ENCODE peak calls at places on chromosomes 12 and 14, in six cellular contexts. One of them, this sample, is unnamed.
A peak's percentile ranks its signal among the peaks of the same experiment; 100 is the strongest.

GRCh38 chr14:95701846-95702221 is 12.1 kb downstream of the TCL1A start:
- DNase-seq in endothelial cell of umbilical vein: peak; percentile 49
- DNase-seq in transverse colon: no peak
- DNase-seq in IMR-90: no peak
- DNase-seq in PC-3: no peak
- DNase-seq in thoracic aorta: no peak
- DNase-seq in this sample: no peak

GRCh38 chr12:73863541-73863940 is 674.1 kb upstream of the ATXN7L3B start:
- DNase-seq in endothelial cell of umbilical vein: peak; percentile 68
- DNase-seq in transverse colon: no peak
- DNase-seq in IMR-90: no peak
- DNase-seq in PC-3: peak; percentile 85
- DNase-seq in thoracic aorta: no peak
- DNase-seq in this sample: no peak

GRCh38 chr12:130192667-130193345 is 30.5 kb downstream of the FZD10 start:
- DNase-seq in endothelial cell of umbilical vein: no peak
- DNase-seq in transverse colon: no peak
- DNase-seq in IMR-90: no peak
- DNase-seq in PC-3: no peak
- DNase-seq in thoracic aorta: no peak
- DNase-seq in this sample: no peak

GRCh38 chr12:104668274-104668718 is 211.5 kb downstream of the CHST11 start:
- DNase-seq in endothelial cell of umbilical vein: no peak
- DNase-seq in transverse colon: peak; percentile 39
- DNase-seq in IMR-90: peak; percentile 62
- DNase-seq in PC-3: no peak
- DNase-seq in thoracic aorta: no peak
- DNase-seq in this sample: no peak

GRCh38 chr12:92570056-92570753 is 132.6 kb upstream of the PLEKHG7 start:
- DNase-seq in endothelial cell of umbilical vein: peak; percentile 87
- DNase-seq in transverse colon: peak; percentile 64
- DNase-seq in IMR-90: peak; percentile 86
- DNase-seq in PC-3: peak; percentile 91
- DNase-seq in thoracic aorta: peak; percentile 27
- DNase-seq in this sample: peak; percentile 82

GRCh38 chr12:76103958-76104357 is 19.5 kb upstream of the NAP1L1 start:
- DNase-seq in endothelial cell of umbilical vein: no peak
- DNase-seq in transverse colon: no peak
- DNase-seq in IMR-90: no peak
- DNase-seq in PC-3: no peak
- DNase-seq in thoracic aorta: no peak
- DNase-seq in this sample: no peak

GRCh38 chr14:68975667-68976066 is 3.4 kb downstream of the ACTN1 start:
- DNase-seq in endothelial cell of umbilical vein: peak; percentile 46
- DNase-seq in transverse colon: no peak
- DNase-seq in IMR-90: peak; percentile 85
- DNase-seq in PC-3: no peak
- DNase-seq in thoracic aorta: no peak
- DNase-seq in this sample: peak; percentile 83

GRCh38 chr12:18998343-18999270 is 130.9 kb upstream of the PLEKHA5 start:
- DNase-seq in endothelial cell of umbilical vein: peak; percentile 59
- DNase-seq in transverse colon: no peak
- DNase-seq in IMR-90: peak; percentile 89
- DNase-seq in PC-3: peak; percentile 67
- DNase-seq in thoracic aorta: no peak
- DNase-seq in this sample: no peak

GRCh38 chr12:47014474-47014873 is 64.9 kb upstream of the PCED1B start:
- DNase-seq in endothelial cell of umbilical vein: peak; percentile 89
- DNase-seq in transverse colon: no peak
- DNase-seq in IMR-90: peak; percentile 96
- DNase-seq in PC-3: peak; percentile 79
- DNase-seq in thoracic aorta: no peak
- DNase-seq in this sample: no peak

GRCh38 chr14:54278087-54278486 is 118.7 kb upstream of the CDKN3 start:
- DNase-seq in endothelial cell of umbilical vein: no peak
- DNase-seq in transverse colon: no peak
- DNase-seq in IMR-90: no peak
- DNase-seq in PC-3: no peak
- DNase-seq in thoracic aorta: no peak
- DNase-seq in this sample: no peak

GRCh38 chr12:117967512-117967911 is 1.3 kb downstream of the KSR2 start:
- DNase-seq in endothelial cell of umbilical vein: no peak
- DNase-seq in transverse colon: no peak
- DNase-seq in IMR-90: no peak
- DNase-seq in PC-3: no peak
- DNase-seq in thoracic aorta: no peak
- DNase-seq in this sample: no peak

GRCh38 chr14:63833728-63834127 is 19.1 kb upstream of the SYNE2 start:
- DNase-seq in endothelial cell of umbilical vein: no peak
- DNase-seq in transverse colon: no peak
- DNase-seq in IMR-90: no peak
- DNase-seq in PC-3: peak; percentile 19
- DNase-seq in thoracic aorta: no peak
- DNase-seq in this sample: no peak

GRCh38 chr14:79629372-79629771 is 581.9 kb downstream of the DIO2 start:
- DNase-seq in endothelial cell of umbilical vein: no peak
- DNase-seq in transverse colon: no peak
- DNase-seq in IMR-90: no peak
- DNase-seq in PC-3: no peak
- DNase-seq in thoracic aorta: no peak
- DNase-seq in this sample: no peak

GRCh38 chr14:73241481-73242165 is 4.3 kb downstream of the PAPLN start:
- DNase-seq in endothelial cell of umbilical vein: no peak
- DNase-seq in transverse colon: no peak
- DNase-seq in IMR-90: no peak
- DNase-seq in PC-3: no peak
- DNase-seq in thoracic aorta: no peak
- DNase-seq in this sample: peak; percentile 54

GRCh38 chr12:56677680-56678079 is 10.4 kb downstream of the PTGES3 start:
- DNase-seq in endothelial cell of umbilical vein: no peak
- DNase-seq in transverse colon: no peak
- DNase-seq in IMR-90: no peak
- DNase-seq in PC-3: no peak
- DNase-seq in thoracic aorta: no peak
- DNase-seq in this sample: no peak

GRCh38 chr12:81699572-81699971 is 59.6 kb downstream of the PPFIA2 start:
- DNase-seq in endothelial cell of umbilical vein: no peak
- DNase-seq in transverse colon: no peak
- DNase-seq in IMR-90: no peak
- DNase-seq in PC-3: no peak
- DNase-seq in thoracic aorta: no peak
- DNase-seq in this sample: no peak

GRCh38 chr12:76670776-76671175 is 93.1 kb upstream of the ZDHHC17 start:
- DNase-seq in endothelial cell of umbilical vein: no peak
- DNase-seq in transverse colon: no peak
- DNase-seq in IMR-90: peak; percentile 80
- DNase-seq in PC-3: peak; percentile 44
- DNase-seq in thoracic aorta: no peak
- DNase-seq in this sample: no peak

GRCh38 chr12:26854028-26854387 is 21.0 kb upstream of the ITPR2 start:
- DNase-seq in endothelial cell of umbilical vein: no peak
- DNase-seq in transverse colon: no peak
- DNase-seq in IMR-90: no peak
- DNase-seq in PC-3: no peak
- DNase-seq in thoracic aorta: no peak
- DNase-seq in this sample: no peak

GRCh38 chr12:26855337-26856089 is 22.5 kb upstream of the ITPR2 start:
- DNase-seq in endothelial cell of umbilical vein: no peak
- DNase-seq in transverse colon: no peak
- DNase-seq in IMR-90: no peak
- DNase-seq in PC-3: no peak
- DNase-seq in thoracic aorta: no peak
- DNase-seq in this sample: no peak

GRCh38 chr12:26861690-26862089 is 28.7 kb upstream of the ITPR2 start:
- DNase-seq in endothelial cell of umbilical vein: no peak
- DNase-seq in transverse colon: no peak
- DNase-seq in IMR-90: no peak
- DNase-seq in PC-3: no peak
- DNase-seq in thoracic aorta: no peak
- DNase-seq in this sample: no peak

GRCh38 chr12:26853303-26854027 is 20.5 kb upstream of the ITPR2 start:
- DNase-seq in endothelial cell of umbilical vein: peak; percentile 74
- DNase-seq in transverse colon: peak; percentile 76
- DNase-seq in IMR-90: peak; percentile 56
- DNase-seq in PC-3: peak; percentile 83
- DNase-seq in thoracic aorta: no peak
- DNase-seq in this sample: no peak

DNA sequence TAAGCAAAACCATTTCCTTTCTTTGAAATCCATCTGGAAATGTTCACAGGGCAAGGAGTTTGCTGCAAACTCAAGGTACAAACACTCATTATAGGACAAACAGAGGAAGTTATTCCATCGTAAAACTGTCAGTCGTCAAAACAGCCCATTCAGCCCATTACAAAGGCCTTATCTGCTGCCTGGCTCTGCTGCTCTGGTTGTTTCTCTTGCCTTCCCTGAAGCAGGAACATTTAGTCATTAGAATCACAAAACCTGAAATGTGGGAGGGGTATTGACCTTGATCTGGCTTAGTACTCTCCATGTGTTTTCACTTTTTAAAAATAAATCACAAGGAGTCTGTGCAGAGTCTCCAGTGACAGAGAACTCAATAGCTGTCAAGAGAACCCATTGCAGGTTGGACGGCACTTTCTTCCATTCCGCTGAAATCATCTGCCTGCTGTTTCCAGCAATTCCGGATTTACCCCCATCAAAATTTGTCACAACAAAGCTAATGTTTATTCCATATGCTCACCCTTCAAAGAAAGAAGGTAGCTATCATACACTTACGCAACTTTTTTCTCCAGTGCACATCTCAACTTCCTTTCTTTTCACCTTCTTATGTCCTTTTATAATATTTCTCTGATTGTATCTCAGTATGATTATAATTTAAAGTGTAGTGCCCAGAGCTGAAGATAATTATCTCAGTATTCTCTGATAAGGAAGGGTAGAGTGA is 24.6 kb upstream of the ITPR2 start:
- DNase-seq in endothelial cell of umbilical vein: peak; percentile 99
- DNase-seq in transverse colon: no peak
- DNase-seq in IMR-90: no peak
- DNase-seq in PC-3: no peak
- DNase-seq in thoracic aorta: no peak
- DNase-seq in this sample: no peak
- H3K27ac ChIP-seq in endothelial cell of umbilical vein: peak overlapping the region; percentile 88
- H3K27ac ChIP-seq in transverse colon: no peak overlapping the region
- H3K27ac ChIP-seq in IMR-90: no peak overlapping the region
- H3K27ac ChIP-seq in PC-3: no peak overlapping the region
- H3K27ac ChIP-seq in thoracic aorta: no peak overlapping the region
- H3K27ac ChIP-seq in this sample: no peak overlapping the region

DNA sequence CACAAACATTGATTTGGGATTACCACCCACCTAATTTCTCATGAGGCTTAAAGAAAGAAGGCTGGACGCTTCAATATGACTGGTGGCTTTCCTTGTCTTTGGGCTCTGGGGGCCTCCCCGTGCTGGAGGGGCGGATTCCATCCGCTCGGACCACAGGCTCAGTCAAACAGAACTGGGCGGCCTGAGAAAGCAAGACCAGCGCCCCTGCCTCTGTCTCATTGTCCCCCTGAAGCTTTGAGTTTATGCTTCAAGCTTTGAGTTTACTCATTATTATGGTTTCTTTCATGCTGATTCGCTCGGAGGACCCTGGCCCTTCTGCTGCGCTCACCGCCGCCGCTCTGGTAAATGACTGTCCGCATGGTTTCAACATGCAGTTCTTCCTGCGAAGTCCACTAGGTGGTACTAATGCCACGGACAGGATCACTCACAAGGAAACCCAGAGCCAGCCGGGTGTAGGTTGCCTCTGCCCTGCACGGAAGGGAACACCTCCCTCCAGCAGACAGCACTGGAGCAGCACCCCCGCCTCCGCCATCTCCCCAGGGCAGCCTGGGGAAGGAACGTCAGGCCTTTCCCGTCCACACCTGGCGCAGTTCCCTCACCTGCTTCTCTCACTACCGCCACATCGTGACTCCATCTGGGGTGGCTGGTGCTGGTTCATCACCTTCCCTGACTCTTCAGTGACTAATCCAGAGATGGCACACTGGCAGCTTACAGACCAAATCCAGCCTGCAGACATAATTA is 13.2 kb upstream of the TIGAR start:
- DNase-seq in endothelial cell of umbilical vein: peak; percentile 71
- DNase-seq in transverse colon: peak; percentile 80
- DNase-seq in IMR-90: peak; percentile 79
- DNase-seq in PC-3: peak; percentile 83
- DNase-seq in thoracic aorta: no peak
- DNase-seq in this sample: no peak
- TF ChIP-seq CTCF in endothelial cell of umbilical vein: peak; percentile 73
- TF ChIP-seq CTCF in transverse colon: peak; percentile 70
- TF ChIP-seq CTCF in IMR-90: peak; percentile 76
- TF ChIP-seq CTCF in PC-3: peak; percentile 76
- TF ChIP-seq CTCF in thoracic aorta: peak; percentile 70
- TF ChIP-seq CTCF in this sample: peak; percentile 61

GRCh38 chr12:64190140-64190539 is 32.0 kb downstream of the KICS2 start:
- DNase-seq in endothelial cell of umbilical vein: no peak
- DNase-seq in transverse colon: no peak
- DNase-seq in IMR-90: no peak
- DNase-seq in PC-3: no peak
- DNase-seq in thoracic aorta: no peak
- DNase-seq in this sample: no peak
- H3K27ac ChIP-seq in endothelial cell of umbilical vein: no peak overlapping the region
- H3K27ac ChIP-seq in transverse colon: no peak overlapping the region
- H3K27ac ChIP-seq in IMR-90: no peak overlapping the region
- H3K27ac ChIP-seq in PC-3: no peak overlapping the region
- H3K27ac ChIP-seq in thoracic aorta: no peak overlapping the region
- H3K27ac ChIP-seq in this sample: no peak overlapping the region

GRCh38 chr12:50718760-50719159 is 45.1 kb upstream of the ATF1 start:
- DNase-seq in endothelial cell of umbilical vein: no peak
- DNase-seq in transverse colon: no peak
- DNase-seq in IMR-90: no peak
- DNase-seq in PC-3: no peak
- DNase-seq in thoracic aorta: no peak
- DNase-seq in this sample: no peak

GRCh38 chr12:50720501-50720900 is 43.4 kb upstream of the ATF1 start:
- DNase-seq in endothelial cell of umbilical vein: no peak
- DNase-seq in transverse colon: no peak
- DNase-seq in IMR-90: no peak
- DNase-seq in PC-3: no peak
- DNase-seq in thoracic aorta: no peak
- DNase-seq in this sample: no peak

GRCh38 chr12:50715174-50715573 is 48.7 kb upstream of the ATF1 start:
- DNase-seq in endothelial cell of umbilical vein: no peak
- DNase-seq in transverse colon: no peak
- DNase-seq in IMR-90: peak; percentile 12
- DNase-seq in PC-3: no peak
- DNase-seq in thoracic aorta: no peak
- DNase-seq in this sample: no peak

GRCh38 chr12:50723870-50724269 is 40.0 kb upstream of the ATF1 start:
- DNase-seq in endothelial cell of umbilical vein: no peak
- DNase-seq in transverse colon: no peak
- DNase-seq in IMR-90: peak; percentile 11
- DNase-seq in PC-3: no peak
- DNase-seq in thoracic aorta: no peak
- DNase-seq in this sample: no peak

DNA sequence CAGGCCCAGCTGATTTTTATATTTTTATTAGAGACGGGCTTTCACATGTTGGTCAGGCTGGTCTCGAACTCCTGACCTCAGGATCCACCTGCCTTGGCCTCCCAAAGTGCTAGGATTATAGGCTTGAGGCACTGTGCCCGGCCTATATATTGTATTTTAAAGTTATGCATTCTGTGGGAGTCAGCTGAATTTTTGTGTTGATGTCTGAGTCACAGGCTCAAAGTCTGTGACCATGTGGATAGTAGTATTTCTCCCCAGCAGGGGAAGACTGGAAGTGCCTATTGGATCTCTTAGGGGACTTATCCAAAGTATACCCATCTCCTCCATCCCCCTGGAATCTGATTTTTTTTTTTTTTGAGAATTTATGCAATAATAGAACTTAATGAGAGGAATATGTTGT is 43.8 kb upstream of the ATF1 start:
- DNase-seq in endothelial cell of umbilical vein: no peak
- DNase-seq in transverse colon: no peak
- DNase-seq in IMR-90: peak; percentile 50
- DNase-seq in PC-3: no peak
- DNase-seq in thoracic aorta: no peak
- DNase-seq in this sample: no peak
- TF ChIP-seq CTCF in endothelial cell of umbilical vein: no peak
- TF ChIP-seq CTCF in transverse colon: no peak
- TF ChIP-seq CTCF in IMR-90: peak; percentile 2
- TF ChIP-seq CTCF in PC-3: no peak
- TF ChIP-seq CTCF in thoracic aorta: no peak
- TF ChIP-seq CTCF in this sample: no peak